ENCODE peak calls at places on chromosomes 2 and 18, in four cellular contexts. K, U, S and Q are unnamed samples.

GRCh38 chr2:206127656-206128055 is 31.6 kb downstream of the NDUFS1 start:
- DNase-seq in K (no peak), U (no peak), S (peak; percentile 77), Q (no peak)

GRCh38 chr2:223797811-223798721 is 39.3 kb downstream of the AP1S3 start:
- DNase-seq in K (no peak), U (peak; percentile 44), S (peak; percentile 45), Q (peak; percentile 39)

GRCh38 chr2:96099861-96100798 is 16.2 kb downstream of the ADRA2B start:
- DNase-seq in K (no peak), U (no peak), S (no peak), Q (no peak)

GRCh38 chr2:30869988-30870387 is 62.7 kb upstream of the CAPN13 start:
- DNase-seq in K (no peak), U (no peak), S (no peak), Q (no peak)

GRCh38 chr2:150480971-150481830 is 6.3 kb downstream of the RND3 start:
- DNase-seq in K (no peak), U (no peak), S (no peak), Q (no peak)

GRCh38 chr2:240646061-240646899 is 21.0 kb downstream of the GPR35 start:
- DNase-seq in K (no peak), U (no peak), S (no peak), Q (no peak)

GRCh38 chr18:13454363-13455150 is 236.0 kb downstream of the LDLRAD4 start:
- DNase-seq in K (no peak), U (no peak), S (no peak), Q (no peak)

GRCh38 chr18:7467708-7468466 is 99.2 kb upstream of the PTPRM start:
- DNase-seq in K (no peak), U (no peak), S (peak; percentile 7), Q (no peak)

GRCh38 chr2:184890311-184890710 is 292.0 kb downstream of the ZNF804A start:
- DNase-seq in K (no peak), U (no peak), S (no peak), Q (no peak)

GRCh38 chr2:207474871-207475485 is 54.8 kb upstream of the CREB1 start:
- DNase-seq in K (peak; percentile 1), U (peak; percentile 44), S (peak; percentile 61), Q (peak; percentile 50)

GRCh38 chr2:151238527-151239487 is 22.9 kb downstream of the RBM43 start:
- DNase-seq in K (no peak), U (peak; percentile 74), S (peak; percentile 64), Q (peak; percentile 40)

GRCh38 chr18:13548106-13548819 is 178.1 kb downstream of the FAM210A start:
- DNase-seq in K (no peak), U (no peak), S (peak; percentile 7), Q (no peak)

GRCh38 chr2:197803033-197803444 is 1.4 kb upstream of the PLCL1 start:
- DNase-seq in K (no peak), U (peak; percentile 47), S (peak; percentile 61), Q (peak; percentile 22)

GRCh38 chr2:220162320-220162719 is 534.9 kb downstream of the SLC4A3 start:
- DNase-seq in K (no peak), U (peak; percentile 24), S (no peak), Q (no peak)

GRCh38 chr2:47654790-47655562 is 128.0 kb upstream of the MSH6 start:
- DNase-seq in K (no peak), U (no peak), S (no peak), Q (no peak)

GRCh38 chr18:60892855-60893254 is 440.4 kb upstream of the CDH20 start:
- DNase-seq in K (no peak), U (peak; percentile 15), S (no peak), Q (no peak)

GRCh38 chr2:3097804-3098203 is 279.8 kb downstream of the EIPR1 start:
- DNase-seq in K (no peak), U (no peak), S (no peak), Q (no peak)

GRCh38 chr18:23077493-23078256 is 57.6 kb upstream of the CABLES1 start:
- DNase-seq in K (no peak), U (no peak), S (no peak), Q (no peak)